ENCODE peak calls at places on chromosome 10, in four cellular contexts. K is GM12891, V is K562, B is GM12878. F is an unnamed sample.

GRCh38 chr10:46551701-46552525 is 4.5 kb downstream of the GPRIN2 start:
- DNase-seq in K (no peak), B (no peak), V (no peak), F (no peak)

GRCh38 chr10:4678023-4678950 is 147.7 kb upstream of the AKR1E2 start:
- DNase-seq in V (no peak), B (no peak), K (no peak), F (no peak)

GRCh38 chr10:71964669-71965515 is 697 bp downstream of the CHST3 start:
- DNase-seq in K (no peak), B (no peak), V (no peak), F (no peak)

GRCh38 chr10:48603421-48604038 is 1.3 kb downstream of the ARHGAP22 start:
- DNase-seq in V (no peak), K (no peak), B (no peak), F (no peak)

GRCh38 chr10:46035923-46036849 is 5.8 kb upstream of the NCOA4 start:
- DNase-seq in K (no peak), V (no peak), B (no peak), F (no peak)

GRCh38 chr10:128186959-128187787 is 61.0 kb upstream of the MKI67 start:
- DNase-seq in K (no peak), B (no peak), V (no peak), F (no peak)

GRCh38 chr10:127013251-127013656 is 108.0 kb downstream of the DOCK1 start:
- DNase-seq in K (no peak), V (no peak), B (no peak), F (no peak)

GRCh38 chr10:43352951-43353350 is 18.5 kb upstream of the FXYD4 start:
- DNase-seq in K (no peak), V (no peak), B (no peak), F (no peak)

GRCh38 chr10:11742009-11742778 is at the start of gene ECHDC3:
- DNase-seq in B (no peak), K (peak), V (peak), F (no peak)

GRCh38 chr10:24597961-24598360 is 125.7 kb downstream of the ARHGAP21 start:
- DNase-seq in K (no peak), V (no peak), B (no peak), F (no peak)

GRCh38 chr10:24597426-24597825 is 126.3 kb downstream of the ARHGAP21 start:
- DNase-seq in V (no peak), B (no peak), K (no peak), F (no peak)

DNA sequence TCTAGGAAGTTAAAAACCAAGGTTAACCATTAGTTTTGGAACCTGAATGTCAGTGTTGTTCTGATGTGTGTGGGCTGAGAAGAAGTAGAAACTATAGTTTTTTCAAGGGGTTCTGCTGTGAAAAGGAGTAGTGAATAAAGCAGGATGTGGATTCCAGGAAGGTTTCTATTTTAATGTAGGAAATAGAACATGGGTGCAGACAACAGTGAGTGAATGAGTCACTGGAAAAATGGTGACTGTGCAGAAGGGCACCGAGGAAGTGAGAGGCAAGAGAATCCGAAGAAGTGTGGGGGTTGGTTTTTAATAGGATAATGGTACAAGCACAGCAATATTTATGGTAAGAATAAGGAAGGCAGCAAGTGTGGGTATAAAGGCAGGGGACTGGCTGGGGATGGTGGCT is 120.4 kb downstream of the ARHGAP21 start:
- DNase-seq in K (no peak), V (no peak), B (no peak), F (no peak)
- TF ChIP-seq SPI1 in K (no peak), V (no peak), B (no peak), F (no peak)

GRCh38 chr10:15311885-15312280 is 59.2 kb downstream of the FAM171A1 start:
- DNase-seq in V (no peak), K (no peak), B (no peak), F (no peak)

GRCh38 chr10:15314482-15315070 is 56.5 kb downstream of the FAM171A1 start:
- DNase-seq in V (no peak), B (no peak), K (no peak), F (no peak)

GRCh38 chr10:15315286-15315685 is 55.8 kb downstream of the FAM171A1 start:
- DNase-seq in V (no peak), B (no peak), K (no peak), F (no peak)

GRCh38 chr10:15313034-15313433 is 58.1 kb downstream of the FAM171A1 start:
- DNase-seq in B (no peak), V (no peak), K (no peak), F (no peak)

GRCh38 chr10:15313844-15314243 is 57.2 kb downstream of the FAM171A1 start:
- DNase-seq in K (no peak), V (peak), B (no peak), F (no peak)
- TF ChIP-seq SPI1 in K (no peak), V (peak), B (no peak), F (no peak)

GRCh38 chr10:16195894-16196293 is 240.9 kb upstream of the PTER start:
- DNase-seq in K (no peak), B (no peak), V (no peak), F (no peak)

GRCh38 chr10:16195178-16195769 is 241.5 kb upstream of the PTER start:
- DNase-seq in K (no peak), B (peak), V (no peak), F (no peak)

GRCh38 chr10:16192337-16192736 is 244.5 kb upstream of the PTER start:
- DNase-seq in B (no peak), K (no peak), V (no peak), F (no peak)

GRCh38 chr10:16193241-16193640 is 243.6 kb upstream of the PTER start:
- DNase-seq in K (no peak), V (no peak), B (no peak), F (no peak)
- TF ChIP-seq SPI1 in K (no peak), V (no peak), B (no peak), F (no peak)

DNA sequence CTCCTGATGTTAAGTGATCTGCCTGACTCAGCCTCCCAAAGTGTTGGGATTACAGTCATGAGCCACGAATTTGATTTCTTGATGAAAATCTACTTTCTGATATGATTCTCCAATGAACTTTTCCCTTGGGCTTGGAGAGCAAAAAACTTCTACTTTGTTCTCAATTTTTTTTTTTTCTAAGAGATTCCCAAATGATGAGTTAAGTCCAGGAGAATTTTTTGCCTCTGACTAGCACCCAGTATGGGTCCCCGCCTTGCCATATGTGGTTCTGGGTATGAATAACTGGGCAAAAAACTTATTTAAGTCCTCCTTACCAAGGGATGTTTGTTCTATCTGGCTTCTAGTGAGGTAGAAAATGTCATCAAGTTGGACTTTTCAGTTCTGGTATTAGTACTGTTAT is 147.9 kb upstream of the LYZL1 start:
- DNase-seq in B (no peak), V (no peak), K (no peak), F (no peak)
- TF ChIP-seq SPI1 in B (no peak), V (no peak), K (no peak), F (no peak)

DNA sequence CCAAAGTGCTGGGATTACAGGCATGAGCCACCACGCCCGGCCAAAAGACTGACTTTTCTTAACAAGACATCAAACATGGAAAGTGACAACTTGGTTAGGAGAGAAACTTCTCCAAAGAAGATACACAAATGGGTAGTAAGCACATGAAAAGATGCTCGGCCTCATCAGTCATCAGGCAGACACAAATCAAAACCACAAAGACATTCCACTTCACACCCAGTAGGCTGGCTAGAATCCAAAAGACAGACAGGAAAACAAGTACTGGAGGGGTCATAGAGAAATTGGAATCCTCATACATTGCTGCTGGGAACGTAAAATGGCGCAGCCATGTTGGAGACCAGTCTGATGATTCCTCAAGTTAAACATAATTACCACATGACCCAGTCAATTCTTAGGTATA is 16.5 kb downstream of the SEPHS1 start:
- DNase-seq in B (no peak), K (no peak), V (no peak), F (no peak)
- TF ChIP-seq SPI1 in B (no peak), K (no peak), V (no peak), F (no peak)

GRCh38 chr10:28249512-28249911 is 53.4 kb downstream of the MPP7 start:
- DNase-seq in V (no peak), K (no peak), B (no peak), F (no peak)

GRCh38 chr10:28253174-28253783 is 49.6 kb downstream of the MPP7 start:
- DNase-seq in K (no peak), V (no peak), B (no peak), F (no peak)

GRCh38 chr10:28250782-28251181 is 52.1 kb downstream of the MPP7 start:
- DNase-seq in V (peak), K (no peak), B (no peak), F (no peak)

GRCh38 chr10:28248092-28248491 is 54.8 kb downstream of the MPP7 start:
- DNase-seq in K (no peak), B (no peak), V (no peak), F (peak)

GRCh38 chr10:28250358-28250757 is 52.5 kb downstream of the MPP7 start:
- DNase-seq in K (no peak), B (no peak), V (no peak), F (no peak)
- TF ChIP-seq SPI1 in K (no peak), B (no peak), V (no peak), F (no peak)

GRCh38 chr10:124827474-124827873 is 25.9 kb downstream of the ABRAXAS2 start:
- DNase-seq in B (no peak), V (peak), K (no peak), F (peak)
- TF ChIP-seq SPI1 in B (no peak), V (no peak), K (no peak), F (no peak)

DNA sequence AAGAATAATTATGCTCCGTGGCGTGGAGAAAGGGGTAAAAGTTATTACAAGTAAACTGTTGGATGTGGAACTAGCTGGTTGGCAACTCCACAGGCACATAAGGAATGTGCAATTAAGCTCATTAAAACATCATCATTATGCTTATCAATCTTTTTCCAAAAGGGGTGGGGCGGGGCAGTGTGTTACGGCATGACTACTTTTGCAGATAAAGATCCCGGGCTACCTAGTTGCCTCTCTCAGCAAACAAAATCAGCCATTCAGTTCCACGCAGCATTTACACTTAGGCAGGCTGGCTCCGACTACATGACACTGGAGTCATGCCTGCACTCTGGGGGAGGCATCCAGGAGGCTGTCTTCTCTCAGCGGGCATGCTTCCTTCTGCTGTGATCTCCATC is 193.9 kb upstream of the TCF7L2 start:
- DNase-seq in B (no peak), K (no peak), V (no peak), F (no peak)
- TF ChIP-seq SPI1 in B (no peak), K (no peak), V (no peak), F (no peak)